ENCODE peak calls at places on chromosomes 6 and 20, in five cellular contexts. One of them, this sample, is unnamed.

GRCh38 chr20:48807586-48808381 is 20.0 kb downstream of the PREX1 start:
- DNase-seq in neuronal stem cell: no peak
- DNase-seq in kidney: no peak
- DNase-seq in HCT116: no peak
- DNase-seq in GM12878: no peak
- DNase-seq in this sample: no peak

GRCh38 chr20:32823078-32823477 is 3.3 kb downstream of the MAPRE1 start:
- DNase-seq in neuronal stem cell: no peak
- DNase-seq in kidney: no peak
- DNase-seq in HCT116: no peak
- DNase-seq in GM12878: no peak
- DNase-seq in this sample: peak; percentile 75

GRCh38 chr20:14830466-14830865 is 493.1 kb upstream of the FLRT3 start:
- DNase-seq in neuronal stem cell: no peak
- DNase-seq in kidney: no peak
- DNase-seq in HCT116: no peak
- DNase-seq in GM12878: peak; percentile 89
- DNase-seq in this sample: no peak

GRCh38 chr6:122184260-122184934 is 215.1 kb upstream of the HSF2 start:
- DNase-seq in neuronal stem cell: no peak
- DNase-seq in kidney: no peak
- DNase-seq in HCT116: peak; percentile 19
- DNase-seq in GM12878: no peak
- DNase-seq in this sample: peak; percentile 16

GRCh38 chr20:53934421-53935352 is 135.7 kb downstream of the BCAS1 start:
- DNase-seq in neuronal stem cell: no peak
- DNase-seq in kidney: no peak
- DNase-seq in HCT116: no peak
- DNase-seq in GM12878: no peak
- DNase-seq in this sample: peak; percentile 87

GRCh38 chr6:142857609-142858195 is 87.3 kb downstream of the HIVEP2 start:
- DNase-seq in neuronal stem cell: no peak
- DNase-seq in kidney: no peak
- DNase-seq in HCT116: no peak
- DNase-seq in GM12878: no peak
- DNase-seq in this sample: no peak

GRCh38 chr6:87421576-87421975 is 13.8 kb downstream of the CFAP206 start:
- DNase-seq in neuronal stem cell: no peak
- DNase-seq in kidney: no peak
- DNase-seq in HCT116: no peak
- DNase-seq in GM12878: no peak
- DNase-seq in this sample: no peak

GRCh38 chr6:33425668-33426577 is 6.1 kb downstream of the SYNGAP1 start:
- DNase-seq in neuronal stem cell: peak; percentile 74
- DNase-seq in kidney: peak; percentile 95
- DNase-seq in HCT116: peak; percentile 63
- DNase-seq in GM12878: no peak
- DNase-seq in this sample: peak; percentile 68

GRCh38 chr6:170081556-170081955 is 209.3 kb downstream of the DLL1 start:
- DNase-seq in neuronal stem cell: no peak
- DNase-seq in kidney: no peak
- DNase-seq in HCT116: no peak
- DNase-seq in GM12878: no peak
- DNase-seq in this sample: no peak
- H3K9me3 ChIP-seq in neuronal stem cell: peaks cover 6% of the 10 kb centered on the region
- H3K9me3 ChIP-seq in kidney: no peaks in the 10 kb centered on the region
- H3K9me3 ChIP-seq in HCT116: no peaks in the 10 kb centered on the region
- H3K9me3 ChIP-seq in GM12878: no peaks in the 10 kb centered on the region
- H3K9me3 ChIP-seq in this sample: peaks cover 9% of the 10 kb centered on the region

GRCh38 chr20:50058646-50059398 is 54.1 kb downstream of the UBE2V1 start:
- DNase-seq in neuronal stem cell: no peak
- DNase-seq in kidney: no peak
- DNase-seq in HCT116: no peak
- DNase-seq in GM12878: no peak
- DNase-seq in this sample: no peak

GRCh38 chr20:50055524-50056083 is 57.3 kb downstream of the UBE2V1 start:
- DNase-seq in neuronal stem cell: no peak
- DNase-seq in kidney: no peak
- DNase-seq in HCT116: no peak
- DNase-seq in GM12878: no peak
- DNase-seq in this sample: no peak

GRCh38 chr20:50056408-50056926 is 56.5 kb downstream of the UBE2V1 start:
- DNase-seq in neuronal stem cell: no peak
- DNase-seq in kidney: no peak
- DNase-seq in HCT116: no peak
- DNase-seq in GM12878: no peak
- DNase-seq in this sample: no peak

GRCh38 chr20:50057409-50058053 is 55.4 kb downstream of the UBE2V1 start:
- DNase-seq in neuronal stem cell: no peak
- DNase-seq in kidney: no peak
- DNase-seq in HCT116: no peak
- DNase-seq in GM12878: no peak
- DNase-seq in this sample: no peak

DNA sequence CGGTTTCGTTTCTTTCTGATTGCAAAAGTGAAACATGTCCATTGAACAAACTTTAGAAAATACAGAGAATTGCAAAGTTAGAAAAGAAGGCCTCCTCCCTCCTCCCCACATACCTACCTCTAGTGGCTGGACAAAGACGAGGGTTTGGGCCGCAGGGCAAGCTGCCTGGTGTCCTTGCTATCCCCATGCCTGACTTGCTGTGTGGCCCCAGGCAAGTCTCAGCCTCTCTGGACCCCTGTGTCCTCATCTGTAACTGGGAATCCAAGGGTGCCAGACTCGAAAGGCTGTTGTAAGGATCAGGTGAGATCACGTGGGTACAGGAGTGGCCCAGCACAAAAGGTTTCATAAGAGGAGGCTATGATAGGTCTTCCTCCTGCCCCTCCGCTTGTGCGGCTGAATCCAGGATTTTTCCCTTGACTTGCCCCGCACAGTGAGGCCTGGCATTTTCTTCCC is 56.0 kb downstream of the UBE2V1 start:
- DNase-seq in neuronal stem cell: no peak
- DNase-seq in kidney: no peak
- DNase-seq in HCT116: no peak
- DNase-seq in GM12878: no peak
- DNase-seq in this sample: no peak
- H3K9ac ChIP-seq in neuronal stem cell: no peak overlapping the region
- H3K9ac ChIP-seq in kidney: no peak overlapping the region
- H3K9ac ChIP-seq in HCT116: no peak overlapping the region
- H3K9ac ChIP-seq in GM12878: no peak overlapping the region
- H3K9ac ChIP-seq in this sample: no peak overlapping the region

DNA sequence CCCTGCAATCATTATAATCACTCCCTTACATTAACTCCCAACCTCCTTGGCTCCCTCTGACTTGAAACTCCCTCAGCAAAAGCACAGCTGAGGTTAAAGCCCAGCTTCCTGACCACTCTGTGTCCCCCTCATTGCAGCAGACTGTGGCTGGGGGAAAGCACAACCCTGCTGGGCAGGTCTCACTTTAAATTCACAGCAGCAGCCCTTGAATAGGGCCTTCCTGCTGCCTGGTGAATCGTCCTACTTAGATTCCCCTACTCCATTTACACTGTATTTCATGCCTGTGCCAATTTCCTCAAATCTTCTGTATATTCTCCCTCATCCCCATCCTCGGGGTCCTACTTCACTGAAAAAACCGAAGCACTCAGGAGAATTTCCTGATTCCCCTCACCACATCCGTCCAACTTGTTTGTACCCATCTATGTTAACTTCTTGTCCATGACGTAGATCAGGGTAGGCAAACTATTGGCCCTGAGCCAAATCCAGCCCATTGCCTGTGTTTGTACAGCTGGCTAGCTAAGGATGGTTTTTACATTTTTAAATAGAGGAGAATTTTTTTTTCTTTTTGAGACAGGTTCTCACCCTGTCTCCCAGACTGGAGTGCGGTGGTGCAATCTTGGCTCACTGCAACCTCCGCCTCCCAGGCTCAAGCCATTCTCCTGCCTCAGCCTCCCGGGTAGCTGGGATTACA is 31.5 kb upstream of the GCM1 start:
- DNase-seq in neuronal stem cell: no peak
- DNase-seq in kidney: no peak
- DNase-seq in HCT116: no peak
- DNase-seq in GM12878: no peak
- DNase-seq in this sample: peak; percentile 52
- H3K9me3 ChIP-seq in neuronal stem cell: no peaks in the 10 kb centered on the region
- H3K9me3 ChIP-seq in kidney: no peaks in the 10 kb centered on the region
- H3K9me3 ChIP-seq in HCT116: no peaks in the 10 kb centered on the region
- H3K9me3 ChIP-seq in GM12878: no peaks in the 10 kb centered on the region
- H3K9me3 ChIP-seq in this sample: no peaks in the 10 kb centered on the region

DNA sequence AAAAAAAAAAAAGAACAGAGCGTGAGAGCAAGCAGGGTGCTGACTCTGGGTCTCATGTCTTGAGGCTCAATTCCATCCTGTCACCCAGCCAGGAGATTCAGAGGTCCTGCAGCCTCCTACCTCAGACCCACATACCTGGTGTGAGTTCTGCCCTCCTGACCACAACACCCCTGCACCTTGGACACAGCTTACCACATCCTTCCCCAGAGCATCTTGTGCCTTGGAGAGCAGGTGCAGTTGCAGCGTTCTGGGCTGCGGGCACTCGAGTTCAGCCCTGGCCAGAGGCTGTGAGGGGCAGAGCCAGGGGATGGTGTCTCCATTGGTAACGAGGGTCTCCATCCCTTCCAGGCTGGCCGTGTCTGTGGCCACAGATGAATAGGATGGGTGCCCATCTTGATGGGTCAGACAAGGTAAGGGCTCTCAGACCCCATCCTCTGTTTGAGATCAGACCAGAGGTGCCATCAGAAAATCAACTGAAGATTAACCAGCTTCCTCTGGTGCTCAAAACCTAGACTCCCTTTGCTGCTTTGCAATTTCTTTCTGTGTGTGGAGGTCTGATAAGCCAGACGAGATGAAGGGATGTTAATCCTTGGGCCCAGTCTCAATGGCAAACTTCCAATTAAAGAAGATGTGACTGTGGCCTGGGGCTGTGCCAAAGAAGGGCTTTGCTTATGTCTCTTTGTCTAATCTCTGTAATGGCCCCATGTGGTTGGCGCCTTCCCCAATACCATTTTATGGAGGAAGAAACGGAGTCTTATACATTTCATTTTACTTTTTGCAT is 14.7 kb upstream of the ZNF831 start:
- DNase-seq in neuronal stem cell: no peak
- DNase-seq in kidney: no peak
- DNase-seq in HCT116: no peak
- DNase-seq in GM12878: no peak
- DNase-seq in this sample: no peak
- H3K9ac ChIP-seq in neuronal stem cell: peak overlapping the region; percentile 38
- H3K9ac ChIP-seq in kidney: no peak overlapping the region
- H3K9ac ChIP-seq in HCT116: no peak overlapping the region
- H3K9ac ChIP-seq in GM12878: no peak overlapping the region
- H3K9ac ChIP-seq in this sample: no peak overlapping the region